ENCODE peak calls at places on chromosomes 7 and 10, in eight cellular contexts. Y is GM23338, K is upper lobe of left lung, N is HepG2, O is spleen, J is K562, T is HL-60, R is endothelial cell of umbilical vein. C is an unnamed sample.

GRCh38 chr10:129501652-129502436 is 34.8 kb downstream of the MGMT start:
- DNase-seq in Y (no peak), K (no peak), N (no peak), O (no peak), J (no peak), T (no peak), R (no peak), C (no peak)

GRCh38 chr7:35405461-35405860 is 151.6 kb upstream of the TBX20 start:
- DNase-seq in Y (no peak), K (no peak), N (no peak), O (no peak), J (no peak), T (no peak), R (no peak), C (no peak)

GRCh38 chr10:79215531-79215930 is 131.7 kb upstream of the PPIF start:
- DNase-seq in Y (no peak), K (no peak), N (no peak), O (no peak), J (no peak), T (no peak), R (no peak), C (no peak)

GRCh38 chr7:158655931-158656441 is 48.6 kb downstream of the NCAPG2 start:
- DNase-seq in Y (no peak), K (no peak), N (no peak), O (no peak), J (no peak), T (no peak), R (no peak), C (no peak)

GRCh38 chr10:97666992-97667391 is 20.0 kb downstream of the AVPI1 start:
- DNase-seq in Y (no peak), K (no peak), N (no peak), O (no peak), J (no peak), T (no peak), R (no peak), C (no peak)

GRCh38 chr10:47458466-47459154 is 25.3 kb downstream of the ANXA8 start:
- DNase-seq in Y (no peak), K (no peak), N (no peak), O (no peak), J (no peak), T (no peak), R (no peak), C (no peak)

GRCh38 chr7:140592957-140593356 is 47.7 kb downstream of the DENND2A start:
- DNase-seq in Y (no peak), K (no peak), N (no peak), O (no peak), J (no peak), T (no peak), R (no peak), C (no peak)

GRCh38 chr10:18224626-18225445 is 84.6 kb downstream of the CACNB2 start:
- DNase-seq in Y (peak; percentile 52), K (no peak), N (no peak), O (no peak), J (no peak), T (no peak), R (no peak), C (no peak)

GRCh38 chr10:58570979-58571378 is 58.3 kb downstream of the BICC1 start:
- DNase-seq in Y (no peak), K (no peak), N (no peak), O (no peak), J (no peak), T (no peak), R (no peak), C (no peak)
- TF ChIP-seq POLR2AphosphoS5 in Y (no peak), K (no peak), N (no peak), O (no peak), J (no peak), T (no peak), R (no peak), C (no peak)

GRCh38 chr7:111196655-111197054 is 105.7 kb downstream of the LRRN3 start:
- DNase-seq in Y (no peak), K (no peak), N (no peak), O (no peak), J (no peak), T (no peak), R (no peak), C (no peak)

GRCh38 chr7:111192614-111193053 is 101.7 kb downstream of the LRRN3 start:
- DNase-seq in Y (no peak), K (no peak), N (peak; percentile 64), O (no peak), J (no peak), T (no peak), R (no peak), C (no peak)

GRCh38 chr7:111184960-111185359 is 94.0 kb downstream of the LRRN3 start:
- DNase-seq in Y (no peak), K (no peak), N (no peak), O (no peak), J (no peak), T (no peak), R (no peak), C (no peak)

GRCh38 chr7:111190804-111191203 is 99.9 kb downstream of the LRRN3 start:
- DNase-seq in Y (no peak), K (no peak), N (no peak), O (no peak), J (peak; percentile 31), T (no peak), R (no peak), C (no peak)
- H3K27ac ChIP-seq in Y (no peak overlapping the region), K (no peak overlapping the region), N (no peak overlapping the region), O (no peak overlapping the region), J (peak overlapping the region; percentile 57), T (no peak overlapping the region), R (no peak overlapping the region), C (no peak overlapping the region)

GRCh38 chr7:27142562-27143021 is 889 bp downstream of the HOXA5 start:
- DNase-seq in Y (no peak), K (peak; percentile 50), N (no peak), O (no peak), J (no peak), T (no peak), R (no peak), C (no peak)

GRCh38 chr7:27140108-27140842 is 3.2 kb downstream of the HOXA5 start:
- DNase-seq in Y (no peak), K (no peak), N (no peak), O (no peak), J (no peak), T (no peak), R (no peak), C (peak; percentile 44)

GRCh38 chr7:27143022-27143949 is at the start of gene HOXA5:
- DNase-seq in Y (peak; percentile 91), K (peak; percentile 95), N (peak; percentile 90), O (peak; percentile 90), J (no peak), T (peak; percentile 81), R (peak; percentile 97), C (no peak)

GRCh38 chr7:27141138-27141537 is 2.3 kb downstream of the HOXA5 start:
- DNase-seq in Y (no peak), K (no peak), N (no peak), O (no peak), J (no peak), T (no peak), R (no peak), C (no peak)

DNA sequence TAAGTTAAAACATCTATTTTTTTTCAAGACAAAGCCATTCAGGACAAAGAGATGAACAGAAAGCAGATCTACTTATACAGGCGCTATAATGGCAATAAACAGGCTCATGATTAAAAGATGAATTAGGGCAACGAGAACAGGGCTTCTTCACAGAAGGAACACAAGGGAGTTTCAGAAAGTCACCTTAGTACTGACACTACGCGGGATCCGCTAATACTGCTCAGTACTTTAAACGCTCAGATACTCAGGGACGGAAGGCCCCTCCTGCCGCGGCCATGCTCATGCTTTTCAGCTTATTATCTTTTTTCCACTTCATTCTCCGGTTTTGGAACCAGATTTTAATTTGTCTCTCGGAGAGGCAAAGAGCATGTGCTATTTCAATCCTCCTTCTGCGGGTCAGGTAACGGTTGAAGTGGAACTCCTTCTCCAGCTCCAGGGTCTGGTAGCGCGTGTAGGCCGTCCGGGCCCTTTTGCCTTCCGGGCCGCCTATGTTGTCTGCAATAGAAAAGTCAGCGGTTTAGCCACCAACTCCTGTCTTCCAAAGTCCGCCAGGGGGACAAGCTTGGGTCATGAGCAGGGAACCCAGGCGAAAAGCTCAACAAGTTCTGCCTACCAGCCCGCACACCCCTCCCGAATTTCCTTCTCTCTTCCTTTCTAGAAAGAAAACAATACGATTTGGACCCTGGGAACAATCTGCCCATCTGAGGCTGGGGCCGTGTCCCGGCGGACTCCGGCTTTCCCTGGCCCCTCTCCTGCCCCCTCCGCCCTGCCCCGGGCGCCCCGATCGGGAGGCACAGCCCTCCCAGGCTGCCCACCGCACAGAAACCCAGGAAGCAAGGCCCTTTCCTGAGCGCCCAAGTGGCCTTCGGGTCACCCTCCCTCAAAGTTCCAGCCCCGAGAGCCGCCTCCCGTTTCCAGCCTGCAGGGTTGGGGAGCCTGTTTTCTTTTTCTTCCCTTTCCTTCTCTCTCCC is 1.6 kb downstream of the HOXA5 start:
- DNase-seq in Y (peak; percentile 75), K (peak; percentile 70), N (peak; percentile 63), O (peak; percentile 68), J (no peak), T (no peak), R (no peak), C (no peak)
- H3K4me3 ChIP-seq in Y (peak overlapping the region; percentile 60), K (peak overlapping the region; percentile 62), N (peak overlapping the region; percentile 70), O (peak overlapping the region; percentile 59), J (no peak overlapping the region), T (peak overlapping the region; percentile 67), R (peak overlapping the region; percentile 84), C (no peak overlapping the region)

DNA sequence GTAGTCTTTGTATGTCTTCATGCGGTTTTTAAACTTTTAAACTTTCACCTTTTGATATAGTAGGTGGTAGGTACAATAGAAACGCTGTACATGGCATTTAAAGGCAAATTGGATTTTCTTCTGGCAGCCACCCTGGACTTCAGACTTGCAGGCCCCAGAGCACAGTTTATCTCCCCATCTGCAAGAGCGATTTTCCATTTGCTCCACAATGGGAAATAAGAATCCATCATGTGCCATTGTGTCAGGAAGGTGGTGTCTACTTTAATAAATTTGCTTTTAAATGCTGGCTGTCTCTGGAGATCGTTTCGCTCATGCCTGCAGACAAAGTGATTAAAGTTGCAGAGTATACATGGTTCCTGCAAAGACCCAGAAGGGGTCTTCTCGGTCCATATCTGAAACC is 38.9 kb downstream of the UNC5B start:
- DNase-seq in Y (no peak), K (no peak), N (no peak), O (no peak), J (no peak), T (no peak), R (no peak), C (no peak)
- TF ChIP-seq POLR2AphosphoS5 in Y (no peak), K (no peak), N (no peak), O (no peak), J (no peak), T (no peak), R (no peak), C (no peak)

DNA sequence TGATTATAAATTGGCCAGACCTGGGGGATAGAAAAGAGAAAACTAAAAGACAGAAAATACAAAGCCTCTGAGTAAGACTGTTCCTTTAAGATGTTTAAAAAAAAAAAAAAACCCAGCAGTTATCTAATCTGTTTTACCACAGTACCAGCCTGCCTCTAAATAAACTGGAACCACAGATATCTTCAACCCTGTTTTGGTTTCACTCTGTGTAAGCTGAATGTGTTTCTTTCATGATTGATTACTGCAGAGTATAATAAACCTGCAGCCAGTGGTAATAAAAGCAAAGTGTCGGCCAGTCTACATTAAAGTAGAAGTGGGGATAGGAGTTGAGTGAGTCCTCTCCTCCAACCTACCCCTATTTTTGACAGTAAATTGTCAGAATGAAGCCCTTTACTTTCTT is 40.6 kb downstream of the MGAM2 start:
- DNase-seq in Y (no peak), K (no peak), N (no peak), O (no peak), J (no peak), T (no peak), R (no peak), C (no peak)
- H3K27ac ChIP-seq in Y (no peak overlapping the region), K (no peak overlapping the region), N (no peak overlapping the region), O (no peak overlapping the region), J (no peak overlapping the region), T (no peak overlapping the region), R (no peak overlapping the region), C (no peak overlapping the region)

GRCh38 chr7:81120803-81121202 is 202.0 kb upstream of the SEMA3C start:
- DNase-seq in Y (peak; percentile 19), K (no peak), N (no peak), O (no peak), J (no peak), T (no peak), R (no peak), C (no peak)
- H3K4me3 ChIP-seq in Y (no peak overlapping the region), K (no peak overlapping the region), N (no peak overlapping the region), O (no peak overlapping the region), J (no peak overlapping the region), T (no peak overlapping the region), R (no peak overlapping the region), C (no peak overlapping the region)

C was measured in SK-N-MC.